ENCODE peak calls at places on chromosomes 4 and X, in ten cellular contexts. C is IMR-90; L is omental fat pad; P is AG10803; F is neural progenitor cell; J is MCF 10A; Q is heart right ventricle; Z is B cell; U is left ventricle myocardium inferior; D is CD8-positive, alpha-beta T cell. M is an unnamed sample.

GRCh38 chr4:15926486-15926885 is 12.1 kb downstream of the FGFBP1 start:
- DNase-seq in L (no peak), Q (no peak), F (no peak), C (peak), Z (no peak), J (no peak), D (no peak), P (no peak), U (no peak), M (no peak)

GRCh38 chrX:124606724-124607123 is 260.4 kb downstream of the SH2D1A start:
- DNase-seq in D (no peak), L (no peak), Q (no peak), F (no peak), C (no peak), P (no peak), U (no peak), J (no peak), Z (no peak), M (no peak)

GRCh38 chrX:151543706-151544105 is 19.8 kb upstream of the PASD1 start:
- DNase-seq in C (no peak), Q (no peak), U (no peak), Z (no peak), P (peak), F (no peak), L (no peak), D (no peak), J (peak), M (peak)

GRCh38 chr4:105871997-105872396 is 23.3 kb upstream of the NPNT start:
- DNase-seq in D (no peak), Q (no peak), L (no peak), J (no peak), C (no peak), F (no peak), U (no peak), P (no peak), Z (no peak), M (no peak)

GRCh38 chr4:7034262-7035081 is 8.7 kb upstream of the TADA2B start:
- DNase-seq in L (no peak), Q (no peak), F (peak), P (peak), C (peak), U (no peak), D (no peak), J (no peak), Z (no peak), M (peak)

GRCh38 chrX:83593634-83594294 is 85.7 kb downstream of the POU3F4 start:
- DNase-seq in D (no peak), C (no peak), Q (no peak), Z (no peak), L (no peak), P (no peak), U (no peak), F (no peak), J (no peak), M (no peak)

GRCh38 chr4:185183622-185184281 is 20.0 kb downstream of the CFAP97 start:
- DNase-seq in F (peak), J (peak), L (peak), P (peak), Q (peak), Z (peak), U (peak), D (peak), C (peak), M (peak)

GRCh38 chr4:79661196-79661595 is 253.2 kb upstream of the GK2 start:
- DNase-seq in L (no peak), D (no peak), P (no peak), U (no peak), J (no peak), F (no peak), Z (no peak), C (no peak), Q (no peak), M (no peak)

GRCh38 chrX:106802063-106802387 is 448 bp upstream of the TBC1D8B start:
- DNase-seq in F (peak), D (no peak), U (no peak), Z (no peak), C (no peak), Q (no peak), L (no peak), P (no peak), J (no peak), M (peak)

GRCh38 chrX:8879750-8880149 is 78.6 kb upstream of the FAM9A start:
- DNase-seq in P (no peak), Z (peak), F (peak), J (peak), D (no peak), L (no peak), C (peak), Q (no peak), U (no peak), M (peak)

GRCh38 chrX:72621619-72622485 is 49.2 kb upstream of the HDAC8 start:
- DNase-seq in D (no peak), Z (no peak), C (peak), U (no peak), L (no peak), F (no peak), Q (no peak), J (peak), P (peak), M (peak)

DNA sequence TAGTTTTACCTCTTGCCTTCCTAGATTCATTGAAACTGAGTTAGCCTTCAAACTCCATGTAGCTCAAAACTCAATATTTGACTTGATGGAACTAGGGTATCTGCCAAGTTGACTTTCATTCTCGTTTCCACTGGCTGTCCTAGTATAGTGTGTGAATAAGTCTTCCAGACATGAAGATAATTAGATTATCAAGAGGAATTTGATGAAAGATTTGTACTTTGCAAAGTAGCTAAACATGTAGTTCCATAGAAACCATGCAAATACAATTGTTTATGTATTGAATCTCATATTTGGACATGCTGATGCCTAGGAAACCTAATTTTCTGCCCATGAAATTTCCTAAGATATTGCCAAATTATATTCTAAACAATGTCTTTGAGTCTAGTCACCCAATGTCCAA is 297.5 kb downstream of the ARHGAP24 start:
- DNase-seq in D (no peak), F (no peak), J (no peak), Q (no peak), C (no peak), L (no peak), P (peak), Z (no peak), U (no peak), M (no peak)
- TF ChIP-seq CTCF in D (no peak), F (no peak), J (no peak), Q (no peak), C (no peak), L (no peak), P (no peak), Z (no peak), U (no peak), M (no peak)

DNA sequence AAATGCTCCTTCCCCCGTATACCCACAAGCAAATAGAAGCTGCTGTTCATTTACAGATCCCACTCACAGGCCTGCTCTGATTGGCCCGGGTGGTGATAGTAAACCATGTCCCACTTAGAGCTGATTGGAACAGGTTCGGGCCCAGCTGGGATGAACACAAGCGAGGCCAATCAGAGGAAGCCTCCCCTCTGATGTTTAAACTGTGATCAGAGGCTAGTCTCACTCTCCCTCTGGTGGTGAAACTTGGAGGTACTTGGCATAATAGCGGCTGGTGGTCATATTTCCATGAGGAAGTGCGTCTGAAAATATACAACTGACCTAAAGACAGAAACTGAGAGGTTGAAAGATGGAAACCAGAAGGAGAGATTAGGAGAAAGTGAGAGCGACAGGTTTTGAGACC is 51.5 kb upstream of the TRPC3 start:
- DNase-seq in D (no peak), U (no peak), F (peak), Z (peak), L (no peak), J (peak), C (no peak), P (peak), Q (no peak), M (peak)
- TF ChIP-seq CTCF in D (no peak), U (peak), F (peak), Z (peak), L (no peak), J (no peak), C (peak), P (peak), Q (peak), M (no peak)

DNA sequence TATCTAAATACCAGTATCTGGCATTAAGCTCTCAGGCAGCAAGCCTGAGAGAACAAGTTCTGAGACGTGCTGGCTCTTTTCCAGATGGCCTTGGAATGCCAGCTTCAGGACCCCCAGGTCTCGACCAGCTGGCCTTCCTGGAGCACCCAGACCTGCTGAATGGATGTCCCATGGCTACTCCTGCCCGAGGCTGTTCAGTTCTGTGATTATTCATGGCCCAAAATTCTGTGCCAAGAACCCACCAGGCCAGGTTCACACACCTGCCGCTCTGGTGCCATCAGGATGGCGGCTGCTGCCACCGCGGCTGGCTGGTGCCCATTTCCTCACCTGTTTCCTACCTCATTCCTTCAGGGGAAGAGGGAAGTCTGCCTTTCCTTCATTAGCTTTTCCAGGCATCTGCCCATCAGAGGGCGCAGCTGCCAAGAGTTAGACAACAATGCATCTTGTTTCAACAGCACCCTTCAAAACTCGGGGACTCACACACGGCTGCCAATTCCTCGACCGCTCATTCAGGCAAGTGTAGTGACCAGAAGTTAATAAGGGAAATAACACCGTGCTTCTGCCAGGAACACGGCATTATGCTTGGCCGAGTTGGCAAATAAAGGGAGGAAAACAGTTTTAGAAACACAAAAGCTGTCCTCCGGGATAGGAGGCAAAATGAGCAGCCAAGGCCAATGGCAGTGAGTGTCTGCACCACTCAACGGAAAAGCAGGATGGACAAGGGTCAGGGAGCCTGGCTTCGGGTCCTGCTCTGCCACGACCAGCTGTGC is 173.8 kb downstream of the NSUN7 start:
- DNase-seq in U (no peak), D (no peak), F (no peak), C (no peak), Q (no peak), J (no peak), P (no peak), Z (no peak), L (no peak), M (no peak)
- TF ChIP-seq CTCF in U (no peak), D (no peak), F (no peak), C (no peak), Q (peak), J (no peak), P (no peak), Z (no peak), L (no peak), M (no peak)

GRCh38 chr4:163251204-163251603 is 81.2 kb downstream of the NPY1R start:
- DNase-seq in P (no peak), D (no peak), L (no peak), J (peak), F (peak), Z (no peak), C (no peak), Q (no peak), U (no peak), M (no peak)
- TF ChIP-seq CTCF in P (peak), D (no peak), L (no peak), J (no peak), F (peak), Z (no peak), C (no peak), Q (no peak), U (no peak), M (no peak)